ENCODE peak calls at places on chromosomes 5 and 9, in six cellular contexts. N is gastrocnemius medialis, D is transverse colon, H is body of pancreas, W is PC-3, L is small intestine. S is an unnamed sample. For H3K9me3, the result is how much of the 10 kb centered on the place peaks cover.

GRCh38 chr9:38026021-38026809 is 42.8 kb downstream of the SHB start:
- DNase-seq in N (no peak), D (no peak), H (no peak), W (peak), L (no peak), S (no peak)

GRCh38 chr9:18442629-18443491 is 31.1 kb upstream of the ADAMTSL1 start:
- DNase-seq in N (peak), D (peak), H (peak), W (peak), L (peak), S (no peak)

GRCh38 chr9:107438211-107439030 is 51.1 kb downstream of the KLF4 start:
- DNase-seq in N (no peak), D (no peak), H (no peak), W (peak), L (no peak), S (no peak)

GRCh38 chr9:95189230-95190098 is 128.0 kb downstream of the FANCC start:
- DNase-seq in N (no peak), D (no peak), H (no peak), W (no peak), L (no peak), S (no peak)

GRCh38 chr9:114923918-114924317 is 6.5 kb downstream of the TNFSF8 start:
- DNase-seq in N (no peak), D (no peak), H (no peak), W (no peak), L (no peak), S (no peak)

GRCh38 chr9:138083873-138084272 is 206.3 kb downstream of the CACNA1B start:
- DNase-seq in N (no peak), D (no peak), H (no peak), W (no peak), L (no peak), S (no peak)

GRCh38 chr9:137139468-137140150 is 655 bp downstream of the GRIN1 start:
- DNase-seq in N (no peak), D (no peak), H (no peak), W (no peak), L (no peak), S (no peak)

GRCh38 chr5:115069087-115069968 is 100.4 kb downstream of the TRIM36 start:
- DNase-seq in N (no peak), D (peak), H (peak), W (peak), L (peak), S (no peak)

GRCh38 chr9:108271646-108272349 is 584.0 kb downstream of the ACTL7B start:
- DNase-seq in N (no peak), D (peak), H (peak), W (peak), L (peak), S (no peak)

GRCh38 chr9:120184266-120184665 is 395.7 kb downstream of the CDK5RAP2 start:
- DNase-seq in N (no peak), D (no peak), H (no peak), W (no peak), L (no peak), S (no peak)

GRCh38 chr5:33120671-33121070 is 320.1 kb upstream of the TARS1 start:
- DNase-seq in N (no peak), D (no peak), H (no peak), W (no peak), L (no peak), S (no peak)

GRCh38 chr5:37501152-37501551 is 122.0 kb downstream of the WDR70 start:
- DNase-seq in N (no peak), D (no peak), H (no peak), W (peak), L (no peak), S (no peak)

GRCh38 chr9:138024131-138024530 is 146.5 kb downstream of the CACNA1B start:
- DNase-seq in N (no peak), D (no peak), H (no peak), W (no peak), L (no peak), S (no peak)

GRCh38 chr9:8823131-8823895 is 1023.7 kb upstream of the DMAC1 start:
- DNase-seq in N (no peak), D (no peak), H (no peak), W (no peak), L (no peak), S (no peak)

GRCh38 chr5:150901446-150901845 is 3.3 kb downstream of the ZNF300 start:
- DNase-seq in N (no peak), D (no peak), H (no peak), W (no peak), L (no peak), S (no peak)

DNA sequence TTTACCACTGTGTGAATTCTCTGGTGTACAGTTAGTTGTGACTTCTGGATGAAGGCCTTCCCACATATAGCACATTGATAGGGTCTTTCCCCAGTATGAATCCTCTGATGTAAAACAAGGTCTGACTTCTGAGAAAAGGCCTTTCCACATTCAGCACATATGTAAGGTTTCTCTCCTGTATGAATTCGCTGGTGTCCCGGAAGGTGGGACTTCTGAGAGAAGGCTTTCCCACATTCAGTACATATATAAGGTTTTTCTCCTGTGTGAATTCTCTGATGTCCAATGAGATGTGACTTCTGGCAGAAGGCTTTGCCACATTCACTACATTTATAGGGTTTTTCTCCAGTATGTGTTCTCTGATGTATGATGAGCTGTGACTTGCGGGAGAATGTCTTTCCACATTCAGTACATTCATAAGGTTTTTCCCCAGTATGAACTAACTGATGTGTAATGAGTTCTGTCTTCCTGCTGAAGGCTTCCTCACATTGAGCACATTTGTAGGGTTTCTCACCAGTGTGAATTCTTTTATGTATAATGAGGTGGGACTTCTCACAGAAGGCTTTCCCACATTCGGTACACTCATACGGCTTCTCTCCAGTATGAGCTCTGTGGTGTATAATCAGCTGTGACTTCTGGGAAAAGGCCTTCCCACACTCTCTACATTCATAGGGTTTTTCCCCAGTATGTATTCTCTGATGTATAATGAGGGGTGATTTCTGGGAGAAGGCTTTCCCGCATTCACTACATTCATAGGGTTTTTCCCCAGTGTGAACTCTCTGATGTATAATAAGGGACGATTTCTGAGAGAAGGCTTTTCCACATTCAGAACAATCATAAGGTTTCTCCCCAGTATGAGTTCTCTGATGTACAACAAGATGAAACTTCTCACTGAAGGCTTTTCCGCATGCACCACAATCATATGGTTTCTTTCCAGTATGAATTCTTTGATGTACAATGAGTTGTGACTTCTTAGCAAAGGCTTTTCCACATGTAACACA is 9.1 kb downstream of the ZNF300 start:
- DNase-seq in N (no peak), D (no peak), H (no peak), W (no peak), L (no peak), S (no peak)
- H3K9me3 ChIP-seq in N (under half), D (half or more), H (under half), W (half or more), L (under half), S (half or more)

DNA sequence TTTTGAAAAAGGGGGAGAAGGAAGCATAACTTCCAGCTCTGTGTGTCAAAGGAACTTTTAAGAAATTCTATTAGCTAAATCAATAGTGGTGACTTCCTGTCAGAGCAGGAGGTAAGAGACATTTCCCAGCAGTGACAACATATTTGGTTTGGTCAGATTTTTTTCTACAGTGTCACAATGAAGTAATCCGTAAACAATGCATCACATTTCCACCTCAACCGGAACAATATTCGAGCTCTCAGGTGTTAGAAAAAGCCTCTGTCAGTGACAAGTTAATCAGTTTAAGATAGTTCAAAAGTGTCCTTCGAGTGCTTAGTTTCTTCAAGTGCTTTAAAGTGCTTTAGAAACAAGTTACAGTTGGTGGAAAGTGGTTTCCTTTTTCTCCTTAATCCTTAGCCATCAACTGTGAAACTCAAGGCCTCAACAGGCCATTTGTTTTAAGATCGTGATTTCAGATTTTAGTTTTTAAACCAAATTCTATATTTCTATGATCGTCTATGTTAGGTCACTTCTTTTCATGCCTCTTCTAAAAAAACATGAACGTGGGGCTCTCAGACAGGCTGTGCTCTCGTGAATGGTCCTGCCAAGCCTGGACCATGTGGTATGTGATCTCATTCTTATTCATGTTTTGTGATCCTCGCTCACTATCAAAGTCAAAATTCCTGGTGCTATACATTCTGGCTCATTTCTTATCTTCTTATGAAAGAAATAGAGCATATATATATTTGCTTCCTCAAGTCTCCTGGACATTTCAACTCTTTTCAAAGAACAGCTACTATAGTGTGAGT is 181.9 kb upstream of the HMHB1 start:
- DNase-seq in N (no peak), D (no peak), H (no peak), W (peak), L (no peak), S (no peak)
- H3K27ac ChIP-seq in N (no peak), D (no peak), H (no peak), W (peak), L (no peak), S (no peak)

DNA sequence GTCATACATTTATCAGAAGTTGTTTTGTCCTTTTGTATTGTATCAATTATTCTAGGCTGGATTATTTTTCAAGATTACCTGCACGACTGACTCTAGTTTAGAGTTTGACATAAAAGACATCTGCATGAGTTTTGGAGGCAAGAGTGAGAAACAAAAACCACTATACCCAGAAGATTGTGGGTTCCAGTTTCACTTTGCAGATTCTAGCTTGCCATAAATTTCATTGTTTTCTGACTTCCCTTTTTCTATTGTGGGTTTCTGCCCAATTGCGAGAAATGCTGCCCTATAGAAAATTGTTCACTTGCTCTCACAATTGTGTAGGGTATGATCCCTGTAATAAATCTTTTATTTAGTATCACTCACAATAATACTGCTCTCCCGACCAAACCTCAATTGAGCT is 1043.4 kb upstream of the CDH10 start:
- DNase-seq in N (no peak), D (no peak), H (no peak), W (no peak), L (no peak), S (no peak)
- H3K9me3 ChIP-seq in N (under half), D (under half), H (under half), W (under half), L (under half), S (under half)

GRCh38 chr9:69744688-69745380 is 15.0 kb downstream of the PTAR1 start:
- DNase-seq in N (no peak), D (no peak), H (no peak), W (peak), L (no peak), S (no peak)
- H3K27ac ChIP-seq in N (no peak), D (no peak), H (no peak), W (no peak), L (no peak), S (no peak)

GRCh38 chr5:153938131-153938842 is 100.4 kb downstream of the FAM114A2 start:
- DNase-seq in N (no peak), D (no peak), H (no peak), W (no peak), L (no peak), S (no peak)
- H3K9me3 ChIP-seq in N (under half), D (under half), H (under half), W (under half), L (under half), S (under half)

GRCh38 chr9:19969721-19970120 is 180.9 kb upstream of the SLC24A2 start:
- DNase-seq in N (no peak), D (no peak), H (no peak), W (no peak), L (no peak), S (no peak)
- H3K27ac ChIP-seq in N (no peak), D (no peak), H (no peak), W (no peak), L (no peak), S (no peak)

GRCh38 chr5:2704806-2705645 is 46.5 kb downstream of the IRX2 start:
- DNase-seq in N (no peak), D (no peak), H (no peak), W (no peak), L (no peak), S (no peak)

GRCh38 chr5:2704111-2704510 is 47.4 kb downstream of the IRX2 start:
- DNase-seq in N (no peak), D (no peak), H (no peak), W (no peak), L (no peak), S (no peak)

GRCh38 chr5:2703041-2703440 is 48.4 kb downstream of the IRX2 start:
- DNase-seq in N (no peak), D (no peak), H (no peak), W (no peak), L (no peak), S (no peak)

GRCh38 chr5:2702096-2702879 is 49.2 kb downstream of the IRX2 start:
- DNase-seq in N (no peak), D (no peak), H (no peak), W (no peak), L (no peak), S (no peak)

DNA sequence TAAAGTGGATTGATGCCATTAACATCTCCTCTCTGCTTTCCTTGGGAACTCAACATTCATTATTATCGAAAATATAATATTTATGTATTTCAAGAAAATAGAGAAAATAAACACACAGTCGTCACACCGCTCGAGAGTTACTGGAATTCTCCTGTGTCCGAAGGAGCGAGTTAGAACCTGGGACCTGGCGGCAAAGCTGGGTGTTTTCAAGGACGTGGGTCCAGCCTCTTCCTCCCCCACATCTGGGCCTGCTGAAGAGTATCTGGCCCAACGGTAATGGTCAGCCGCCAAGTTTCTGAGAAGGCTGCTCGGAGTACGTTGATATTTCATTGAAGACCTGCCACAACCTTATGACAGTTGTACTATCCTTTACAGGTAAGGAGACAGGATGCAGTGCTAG is 47.9 kb downstream of the IRX2 start:
- DNase-seq in N (no peak), D (no peak), H (no peak), W (no peak), L (no peak), S (no peak)
- H3K9me3 ChIP-seq in N (under half), D (under half), H (under half), W (under half), L (under half), S (under half)